ENCODE peak calls at places on chromosomes 5 and 9, in ten cellular contexts. Y, U, W, A, E, R, F, L, V and S are unnamed samples.

GRCh38 chr5:180121799-180122198 is 50.2 kb upstream of the RNF130 start:
- DNase-seq in Y (peak; percentile 10), U (no peak), W (no peak), A (no peak), E (no peak), R (no peak), F (no peak), L (no peak), V (no peak), S (no peak)

GRCh38 chr5:176513788-176514187 is 23.4 kb downstream of the RNF44 start:
- DNase-seq in Y (no peak), U (no peak), W (no peak), A (no peak), E (no peak), R (no peak), F (no peak), L (no peak), V (no peak), S (no peak)

GRCh38 chr5:144205141-144205551 is 34.5 kb downstream of the KCTD16 start:
- DNase-seq in Y (no peak), U (no peak), W (peak; percentile 9), A (no peak), E (peak; percentile 70), R (no peak), F (no peak), L (peak; percentile 10), V (no peak), S (no peak)

GRCh38 chr5:145362261-145362660 is 472.9 kb downstream of the PRELID2 start:
- DNase-seq in Y (no peak), U (no peak), W (peak; percentile 75), A (no peak), E (no peak), R (no peak), F (no peak), L (no peak), V (no peak), S (no peak)

GRCh38 chr5:27598576-27598975 is 560.2 kb upstream of the CDH9 start:
- DNase-seq in Y (no peak), U (no peak), W (no peak), A (no peak), E (no peak), R (no peak), F (no peak), L (no peak), V (no peak), S (no peak)

GRCh38 chr5:132076202-132076830 is 2.7 kb downstream of the CSF2 start:
- DNase-seq in Y (no peak), U (no peak), W (no peak), A (no peak), E (no peak), R (no peak), F (no peak), L (no peak), V (no peak), S (no peak)

GRCh38 chr5:126515337-126515736 is 79.7 kb downstream of the ALDH7A1 start:
- DNase-seq in Y (no peak), U (no peak), W (no peak), A (no peak), E (no peak), R (no peak), F (no peak), L (no peak), V (no peak), S (no peak)

GRCh38 chr5:90709323-90710148 is 150.9 kb downstream of the ADGRV1 start:
- DNase-seq in Y (no peak), U (peak; percentile 46), W (peak; percentile 77), A (no peak), E (peak; percentile 50), R (no peak), F (no peak), L (peak; percentile 37), V (no peak), S (peak; percentile 34)

GRCh38 chr9:96856363-96857286 is 2.3 kb upstream of the ZNF782 start:
- DNase-seq in Y (peak; percentile 88), U (no peak), W (peak; percentile 66), A (no peak), E (peak; percentile 71), R (peak; percentile 73), F (peak; percentile 41), L (peak; percentile 70), V (peak; percentile 65), S (peak; percentile 54)

GRCh38 chr5:148542812-148543211 is 111.5 kb downstream of the HTR4 start:
- DNase-seq in Y (no peak), U (no peak), W (no peak), A (no peak), E (no peak), R (no peak), F (no peak), L (no peak), V (no peak), S (no peak)

GRCh38 chr5:136132557-136133415 is at the start of gene SMAD5:
- DNase-seq in Y (peak; percentile 98), U (peak; percentile 96), W (peak; percentile 89), A (peak; percentile 98), E (peak; percentile 97), R (peak; percentile 90), F (peak; percentile 98), L (peak; percentile 94), V (peak; percentile 96), S (peak; percentile 98)
- TF ChIP-seq CTCF in Y (no peak), U (no peak), W (no peak), A (peak; percentile 30), E (peak; percentile 12), R (no peak), F (peak; percentile 20), L (no peak), V (no peak), S (no peak)

DNA sequence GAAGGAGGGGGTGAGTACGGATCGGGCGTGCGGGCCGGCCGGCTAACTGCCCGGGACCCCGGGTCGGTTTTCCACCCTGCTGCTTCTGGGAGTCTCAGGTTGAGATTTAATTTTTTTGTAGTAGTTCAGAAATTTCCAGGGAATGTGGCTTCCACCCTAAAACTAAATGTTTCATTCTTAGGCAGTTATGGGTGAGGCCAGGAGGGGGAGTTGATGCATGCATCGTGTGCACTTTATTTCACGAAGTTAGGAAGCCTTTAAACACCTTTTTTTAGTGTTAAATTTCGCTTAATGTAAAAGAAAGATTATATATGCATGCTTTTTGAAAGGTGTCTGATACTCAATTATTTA is 914 bp downstream of the CDK9 start:
- DNase-seq in Y (no peak), U (no peak), W (no peak), A (no peak), E (no peak), R (no peak), F (no peak), L (no peak), V (no peak), S (no peak)
- TF ChIP-seq CTCF in Y (peak; percentile 43), U (peak; percentile 50), W (peak; percentile 58), A (peak; percentile 82), E (peak; percentile 59), R (peak; percentile 70), F (peak; percentile 13), L (peak; percentile 63), V (peak; percentile 25), S (no peak)

DNA sequence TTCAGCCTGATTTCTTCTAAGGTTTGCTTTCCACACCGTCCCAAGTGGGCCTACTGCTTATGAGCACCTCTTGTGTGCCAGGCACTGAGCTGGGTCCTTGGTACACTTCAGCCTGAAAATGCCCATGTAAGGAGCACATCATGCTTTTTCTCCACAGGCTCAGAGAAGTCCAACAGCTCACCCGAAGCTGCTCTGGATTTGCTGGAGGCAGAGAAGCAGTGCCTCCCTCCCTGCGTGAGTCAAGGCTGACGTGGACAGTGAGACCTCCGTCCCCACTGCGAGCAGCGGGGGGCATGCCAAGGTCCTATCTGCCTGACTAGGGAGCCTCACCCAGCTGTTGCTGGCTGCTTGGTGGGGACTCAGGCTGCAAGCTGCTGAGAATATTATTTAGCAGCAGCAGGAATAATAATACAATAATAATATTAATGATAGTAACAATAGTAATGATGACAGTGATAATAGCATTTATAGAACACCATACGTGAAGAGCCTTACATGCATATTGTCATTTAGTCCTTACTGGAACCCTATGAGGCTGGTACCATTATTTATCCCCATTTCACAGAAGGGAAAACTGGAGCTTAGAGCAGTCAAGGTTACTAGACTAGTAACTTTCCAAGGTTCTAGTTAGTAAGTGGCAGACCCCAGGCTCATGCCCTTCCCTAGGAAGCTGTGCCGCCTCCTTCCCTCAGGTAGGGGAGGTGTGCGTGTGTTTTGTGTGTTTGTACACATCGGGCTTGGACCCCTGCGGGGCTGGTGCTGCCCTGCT is 194.7 kb downstream of the HSPA4 start:
- DNase-seq in Y (peak; percentile 68), U (no peak), W (peak; percentile 47), A (no peak), E (no peak), R (no peak), F (no peak), L (no peak), V (peak; percentile 34), S (no peak)
- TF ChIP-seq CTCF in Y (no peak), U (no peak), W (no peak), A (no peak), E (no peak), R (no peak), F (no peak), L (no peak), V (no peak), S (no peak)

GRCh38 chr5:73857446-73857845 is 231.4 kb downstream of the ARHGEF28 start:
- DNase-seq in Y (no peak), U (no peak), W (no peak), A (no peak), E (no peak), R (no peak), F (no peak), L (no peak), V (no peak), S (no peak)

GRCh38 chr5:73859696-73860095 is 233.7 kb downstream of the ARHGEF28 start:
- DNase-seq in Y (no peak), U (no peak), W (no peak), A (no peak), E (no peak), R (no peak), F (no peak), L (no peak), V (peak; percentile 67), S (no peak)

GRCh38 chr5:73858054-73858453 is 232.1 kb downstream of the ARHGEF28 start:
- DNase-seq in Y (no peak), U (no peak), W (no peak), A (no peak), E (no peak), R (no peak), F (no peak), L (no peak), V (no peak), S (no peak)

GRCh38 chr5:73858786-73859185 is 232.8 kb downstream of the ARHGEF28 start:
- DNase-seq in Y (no peak), U (no peak), W (no peak), A (no peak), E (no peak), R (no peak), F (no peak), L (no peak), V (no peak), S (no peak)

DNA sequence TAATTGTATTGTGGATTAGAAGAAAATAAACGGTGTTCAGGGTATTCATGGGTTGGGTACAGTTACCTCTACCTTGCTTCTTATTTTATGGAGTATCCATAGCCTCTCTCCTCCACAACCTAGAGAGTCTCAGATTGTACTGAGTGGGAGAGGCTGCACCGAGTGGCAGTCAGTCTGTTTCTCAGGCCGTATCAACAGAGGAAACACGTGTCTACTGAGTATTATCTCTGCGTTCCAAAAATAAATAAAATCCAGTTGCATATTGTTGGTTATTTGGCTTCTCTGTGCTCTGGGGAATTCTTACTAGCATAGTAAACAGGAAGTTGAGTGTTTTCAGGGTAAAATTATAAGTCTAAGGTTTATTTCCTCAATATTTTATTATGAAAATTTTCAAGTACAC is 231.0 kb downstream of the ARHGEF28 start:
- DNase-seq in Y (no peak), U (no peak), W (no peak), A (no peak), E (no peak), R (no peak), F (no peak), L (no peak), V (no peak), S (no peak)
- TF ChIP-seq CTCF in Y (no peak), U (no peak), W (no peak), A (no peak), E (no peak), R (no peak), F (no peak), L (no peak), V (no peak), S (no peak)